ENCODE peak calls at places on chromosomes 6 and 20, in seven cellular contexts. S is fibroblast of lung, A is IMR-90, U is SJCRH30, L is uterus, O is endothelial cell of umbilical vein, Q is suprapubic skin. W is an unnamed sample.

GRCh38 chr6:392441-393390 is 1.2 kb downstream of the IRF4 start:
- DNase-seq in S (peak; percentile 6), A (no peak), U (no peak), L (no peak), O (no peak), Q (peak; percentile 67), W (no peak)

GRCh38 chr20:51335329-51335841 is 207.1 kb downstream of the NFATC2 start:
- DNase-seq in S (peak; percentile 100), A (peak; percentile 100), U (peak; percentile 97), L (no peak), O (no peak), Q (no peak), W (no peak)

GRCh38 chr20:51985013-51985415 is 182.7 kb upstream of the SALL4 start:
- DNase-seq in S (peak; percentile 95), A (peak; percentile 96), U (no peak), L (peak; percentile 17), O (peak; percentile 96), Q (no peak), W (peak; percentile 8)

GRCh38 chr20:11585752-11586352 is 331.8 kb upstream of the BTBD3 start:
- DNase-seq in S (peak; percentile 5), A (peak; percentile 22), U (peak; percentile 11), L (no peak), O (peak; percentile 11), Q (no peak), W (no peak)

GRCh38 chr20:43859994-43860393 is 54.7 kb upstream of the TOX2 start:
- DNase-seq in S (no peak), A (no peak), U (no peak), L (no peak), O (no peak), Q (no peak), W (no peak)

GRCh38 chr20:6583134-6583738 is 184.2 kb upstream of the BMP2 start:
- DNase-seq in S (peak; percentile 49), A (peak; percentile 55), U (peak; percentile 68), L (peak; percentile 17), O (peak; percentile 78), Q (no peak), W (peak; percentile 74)

GRCh38 chr6:138271451-138271850 is 53.2 kb upstream of the PBOV1 start:
- DNase-seq in S (no peak), A (no peak), U (no peak), L (no peak), O (no peak), Q (no peak), W (no peak)

GRCh38 chr6:137849076-137849708 is 17.9 kb upstream of the TNFAIP3 start:
- DNase-seq in S (peak; percentile 49), A (peak; percentile 74), U (peak; percentile 77), L (no peak), O (no peak), Q (no peak), W (no peak)

GRCh38 chr20:51529027-51529749 is 13.3 kb downstream of the NFATC2 start:
- DNase-seq in S (peak; percentile 56), A (peak; percentile 74), U (peak; percentile 47), L (no peak), O (peak; percentile 30), Q (no peak), W (peak; percentile 71)

GRCh38 chr6:52403627-52404026 is 16.5 kb upstream of the EFHC1 start:
- DNase-seq in S (no peak), A (no peak), U (no peak), L (no peak), O (no peak), Q (peak; percentile 77), W (peak; percentile 97)

GRCh38 chr6:118625833-118626232 is 25.6 kb downstream of the CEP85L start:
- DNase-seq in S (no peak), A (no peak), U (no peak), L (no peak), O (no peak), Q (no peak), W (no peak)

GRCh38 chr6:84774174-84775158 is 10.1 kb upstream of the TBX18 start:
- DNase-seq in S (no peak), A (no peak), U (peak; percentile 38), L (no peak), O (peak; percentile 79), Q (peak; percentile 61), W (no peak)

GRCh38 chr6:2715737-2716136 is 35.0 kb downstream of the MYLK4 start:
- DNase-seq in S (no peak), A (no peak), U (no peak), L (no peak), O (no peak), Q (no peak), W (peak; percentile 82)

GRCh38 chr20:57237006-57237953 is 29.2 kb downstream of the BMP7 start:
- DNase-seq in S (peak; percentile 50), A (no peak), U (no peak), L (no peak), O (no peak), Q (no peak), W (no peak)

GRCh38 chr6:158487495-158487894 is 72.4 kb upstream of the TMEM181 start:
- DNase-seq in S (peak; percentile 66), A (peak; percentile 52), U (no peak), L (no peak), O (no peak), Q (no peak), W (no peak)

GRCh38 chr6:14079433-14079832 is 38.1 kb upstream of the CD83 start:
- DNase-seq in S (peak; percentile 86), A (peak; percentile 53), U (peak; percentile 46), L (no peak), O (no peak), Q (no peak), W (no peak)

GRCh38 chr6:30091577-30092381 is 16.2 kb upstream of the RNF39 start:
- DNase-seq in S (peak; percentile 70), A (peak; percentile 59), U (peak; percentile 38), L (peak; percentile 15), O (no peak), Q (no peak), W (peak; percentile 95)

GRCh38 chr6:34904990-34905613 is 16.0 kb downstream of the ANKS1A start:
- DNase-seq in S (no peak), A (no peak), U (no peak), L (no peak), O (no peak), Q (no peak), W (no peak)

GRCh38 chr6:147974376-147974775 is 368.3 kb upstream of the SASH1 start:
- DNase-seq in S (peak; percentile 83), A (peak; percentile 32), U (peak; percentile 39), L (no peak), O (no peak), Q (no peak), W (no peak)

GRCh38 chr6:164286021-164286420 is 871.5 kb downstream of the QKI start:
- DNase-seq in S (peak; percentile 29), A (no peak), U (no peak), L (no peak), O (peak; percentile 2), Q (no peak), W (no peak)

DNA sequence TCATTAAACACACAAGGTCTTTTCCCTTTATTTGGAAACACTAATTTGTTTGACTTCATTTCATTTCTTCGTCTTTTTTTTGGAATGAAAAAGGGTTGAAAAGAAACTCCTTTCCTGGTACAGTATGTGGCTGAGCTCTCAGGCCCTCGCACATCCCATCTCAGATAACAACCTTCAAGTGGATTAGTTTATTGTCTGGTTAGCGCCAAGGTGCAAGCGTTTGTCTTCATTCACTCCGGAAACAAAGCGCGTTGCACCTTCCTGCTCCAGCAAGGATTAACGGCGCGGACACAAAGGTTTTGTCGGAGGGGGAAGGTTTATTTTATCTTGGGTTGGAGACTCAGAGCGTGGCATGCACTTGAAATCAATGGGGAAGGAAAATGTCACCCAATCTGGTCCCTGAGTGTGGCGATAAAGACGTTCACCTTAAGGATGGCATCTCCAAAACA is 5.3 kb upstream of the NKX2-2 start:
- DNase-seq in S (no peak), A (no peak), U (no peak), L (no peak), O (no peak), Q (no peak), W (no peak)
- H3K4me1 ChIP-seq in S (no peaks in the 10 kb centered on the region), A (no peaks in the 10 kb centered on the region), U (no peaks in the 10 kb centered on the region), L (no peaks in the 10 kb centered on the region), O (no peaks in the 10 kb centered on the region), Q (peaks cover 40% of the 10 kb centered on the region), W (peaks cover 6% of the 10 kb centered on the region)

GRCh38 chr20:32510601-32511357 is 74.4 kb downstream of the NOL4L start:
- DNase-seq in S (no peak), A (no peak), U (peak; percentile 31), L (no peak), O (no peak), Q (no peak), W (no peak)

GRCh38 chr20:32510120-32510600 is 75.0 kb downstream of the NOL4L start:
- DNase-seq in S (no peak), A (no peak), U (peak; percentile 36), L (no peak), O (no peak), Q (no peak), W (no peak)

GRCh38 chr20:32513031-32513866 is 71.9 kb downstream of the NOL4L start:
- DNase-seq in S (no peak), A (no peak), U (no peak), L (no peak), O (no peak), Q (peak; percentile 17), W (no peak)

GRCh38 chr20:32512047-32512385 is 73.1 kb downstream of the NOL4L start:
- DNase-seq in S (no peak), A (no peak), U (no peak), L (no peak), O (no peak), Q (peak; percentile 3), W (no peak)

GRCh38 chr20:32511358-32512046 is 73.6 kb downstream of the NOL4L start:
- DNase-seq in S (no peak), A (no peak), U (no peak), L (no peak), O (no peak), Q (no peak), W (no peak)
- H3K4me3 ChIP-seq in S (no peak overlapping the region), A (no peak overlapping the region), U (no peak overlapping the region), L (no peak overlapping the region), O (no peak overlapping the region), Q (no peak overlapping the region), W (no peak overlapping the region)

DNA sequence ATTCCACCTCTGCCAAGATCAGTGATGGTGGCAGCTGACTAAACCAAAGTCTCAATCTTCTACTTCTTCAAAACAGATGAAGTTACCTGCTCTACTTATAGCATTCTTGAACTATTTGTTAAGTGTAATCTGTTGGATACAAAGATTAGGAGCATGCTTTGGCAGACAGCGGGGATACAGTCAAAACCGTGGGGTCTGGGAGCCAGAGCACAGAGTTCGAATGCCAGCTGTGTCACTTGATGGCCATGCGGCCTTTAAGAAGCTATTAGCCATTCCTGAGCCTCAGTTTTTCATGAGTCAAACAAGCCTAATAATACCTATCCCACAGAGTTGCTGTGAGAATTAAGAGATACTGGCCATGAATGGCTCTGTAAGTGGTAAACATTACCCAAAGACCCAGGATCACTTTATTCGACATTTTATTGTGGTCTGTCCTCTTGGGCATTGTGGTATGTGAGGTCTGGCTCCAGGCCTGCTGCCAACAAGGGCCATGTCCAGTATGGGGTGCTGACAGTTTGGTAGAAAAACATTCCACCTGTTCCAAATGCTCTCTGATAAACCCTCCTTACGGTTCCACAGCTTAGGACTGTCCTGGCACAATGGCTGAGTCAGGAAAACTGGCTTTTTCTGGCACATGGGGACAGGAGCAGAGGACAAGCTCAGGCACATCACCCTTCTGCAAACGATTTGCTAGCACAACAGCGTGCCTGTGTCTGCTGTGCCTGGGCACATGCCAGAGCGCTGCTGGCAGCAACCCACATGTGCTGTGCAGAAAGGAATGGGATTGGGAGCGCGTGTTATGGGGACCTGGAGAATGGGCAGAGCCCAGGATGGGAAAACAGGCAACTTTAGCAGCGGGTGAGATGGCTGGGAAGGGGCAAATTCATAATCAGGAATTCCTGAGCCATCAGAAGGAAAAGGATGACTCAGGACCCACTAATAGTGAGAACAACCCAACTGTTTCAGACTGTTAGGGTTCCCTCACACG is 15.7 kb upstream of the FAM83C start:
- DNase-seq in S (peak; percentile 87), A (peak; percentile 83), U (peak; percentile 97), L (no peak), O (peak; percentile 71), Q (no peak), W (no peak)
- H3K27ac ChIP-seq in S (peak overlapping the region; percentile 94), A (peak overlapping the region; percentile 88), U (peak overlapping the region; percentile 93), L (no peak overlapping the region), O (peak overlapping the region; percentile 70), Q (peak overlapping the region; percentile 86), W (peak overlapping the region; percentile 24)

GRCh38 chr6:44658571-44658970 is 271.1 kb downstream of the CDC5L start:
- DNase-seq in S (no peak), A (no peak), U (no peak), L (no peak), O (no peak), Q (no peak), W (no peak)
- H3K4me1 ChIP-seq in S (no peaks in the 10 kb centered on the region), A (peaks cover 17% of the 10 kb centered on the region), U (peaks cover 82% of the 10 kb centered on the region), L (no peaks in the 10 kb centered on the region), O (no peaks in the 10 kb centered on the region), Q (peaks cover 18% of the 10 kb centered on the region), W (no peaks in the 10 kb centered on the region)

W was measured in small intestine.